ENCODE peak calls at places on chromosomes 4 and X, in four cellular contexts. Z, C, I and B are unnamed samples.

GRCh38 chr4:1956631-1957030 is 52.1 kb downstream of the NELFA start:
- DNase-seq in C (no peak), I (no peak), Z (no peak), B (no peak)

GRCh38 chr4:119570401-119570800 is 58.2 kb downstream of the PDE5A start:
- DNase-seq in I (no peak), Z (no peak), C (no peak), B (no peak)

GRCh38 chrX:11786862-11787261 is 28.8 kb downstream of the MSL3 start:
- DNase-seq in I (no peak), Z (no peak), C (no peak), B (no peak)

GRCh38 chr4:72110886-72111285 is 79.1 kb downstream of the NPFFR2 start:
- DNase-seq in Z (no peak), I (no peak), C (no peak), B (no peak)

GRCh38 chrX:154804564-154804956 is 725 bp downstream of the MPP1 start:
- DNase-seq in C (no peak), Z (no peak), I (no peak), B (no peak)

GRCh38 chr4:101155368-101155767 is 192.0 kb downstream of the PPP3CA start:
- DNase-seq in C (no peak), Z (no peak), I (peak), B (no peak)

GRCh38 chrX:103918050-103918449 is 44.4 kb upstream of the TMSB15B start:
- DNase-seq in C (peak), I (no peak), Z (peak), B (peak)

GRCh38 chr4:42915484-42915883 is 23.0 kb downstream of the GRXCR1 start:
- DNase-seq in I (no peak), Z (no peak), C (no peak), B (no peak)

GRCh38 chrX:33840176-33840575 is 291.9 kb downstream of the FAM47A start:
- DNase-seq in Z (no peak), I (no peak), C (no peak), B (peak)

GRCh38 chr4:142383354-142383753 is 462.7 kb downstream of the INPP4B start:
- DNase-seq in I (no peak), Z (no peak), C (no peak), B (no peak)

GRCh38 chr4:20046179-20046578 is 205.5 kb upstream of the SLIT2 start:
- DNase-seq in I (no peak), C (no peak), Z (no peak), B (no peak)

GRCh38 chr4:57342406-57342805 is 232.2 kb upstream of the IGFBP7 start:
- DNase-seq in I (peak), Z (no peak), C (no peak), B (no peak)

GRCh38 chrX:1657367-1658082 is 42.7 kb downstream of the ASMT start:
- DNase-seq in C (peak), Z (peak), I (no peak), B (no peak)

GRCh38 chrX:137031517-137032377 is 2.0 kb downstream of the GPR101 start:
- DNase-seq in Z (peak), C (peak), I (no peak), B (peak)

GRCh38 chr4:5821665-5822358 is 71.1 kb downstream of the CRMP1 start:
- DNase-seq in Z (no peak), C (peak), I (no peak), B (no peak)

GRCh38 chr4:38109896-38110295 is 149.7 kb downstream of the PTTG2 start:
- DNase-seq in Z (no peak), I (no peak), C (no peak), B (no peak)

GRCh38 chr4:185950891-185951290 is 118.1 kb upstream of the TLR3 start:
- DNase-seq in C (no peak), Z (no peak), I (no peak), B (peak)

GRCh38 chrX:135520553-135521404 is at the start of gene INTS6L:
- DNase-seq in C (peak), Z (peak), I (peak), B (peak)

GRCh38 chrX:125006704-125007103 is 313.0 kb upstream of the TEX13C start:
- DNase-seq in I (no peak), Z (no peak), C (no peak), B (no peak)

GRCh38 chrX:38409289-38409688 is 56.9 kb downstream of the OTC start:
- DNase-seq in Z (no peak), C (no peak), I (no peak), B (no peak)

GRCh38 chr4:36348403-36348938 is 67.1 kb downstream of the DTHD1 start:
- DNase-seq in Z (no peak), I (no peak), C (peak), B (no peak)

GRCh38 chrX:129347291-129347690 is 176.0 kb downstream of the SMARCA1 start:
- DNase-seq in C (no peak), Z (no peak), I (no peak), B (no peak)

GRCh38 chrX:100864967-100865366 is 9.2 kb downstream of the NOX1 start:
- DNase-seq in Z (no peak), C (no peak), I (no peak), B (no peak)

GRCh38 chr4:123628288-123628687 is 231.7 kb downstream of the SPRY1 start:
- DNase-seq in Z (no peak), C (no peak), I (no peak), B (no peak)

GRCh38 chrX:151697537-151697936 is 2.3 kb downstream of the PRRG3 start:
- DNase-seq in Z (no peak), I (peak), C (no peak), B (peak)

GRCh38 chr4:179989975-179990374 is 2253.2 kb upstream of the TENM3 start:
- DNase-seq in I (no peak), C (no peak), Z (no peak), B (no peak)

GRCh38 chr4:82354788-82355187 is 19.0 kb downstream of the HNRNPD start:
- DNase-seq in I (no peak), Z (no peak), C (no peak), B (no peak)

GRCh38 chrX:16319929-16320328 is 152.6 kb downstream of the MAGEB17 start:
- DNase-seq in I (no peak), C (no peak), Z (no peak), B (no peak)

GRCh38 chrX:67114635-67115034 is 429.2 kb upstream of the AR start:
- DNase-seq in Z (no peak), I (no peak), C (no peak), B (no peak)